ENCODE peak calls at places on chromosome 22, in four cellular contexts. C is astrocyte of the cerebellum; T is CD4-positive, alpha-beta memory T cell; G is AG08395. H is an unnamed sample.
A peak's percentile ranks its signal among the peaks of the same experiment; 100 is the strongest.

GRCh38 chr22:36083056-36083455 is 54.4 kb upstream of the RBFOX2 start:
- DNase-seq in T (no peak), G (no peak), C (no peak), H (no peak)

GRCh38 chr22:29268511-29269229 is 602 bp downstream of the EWSR1 start:
- DNase-seq in G (peak; percentile 72), C (peak; percentile 56), T (peak; percentile 65), H (no peak)

GRCh38 chr22:44988671-44989070 is 21.1 kb downstream of the PHF21B start:
- DNase-seq in C (no peak), G (no peak), T (no peak), H (no peak)

GRCh38 chr22:25942989-25943411 is 201.0 kb downstream of the MYO18B start:
- DNase-seq in T (no peak), C (no peak), G (peak; percentile 9), H (no peak)

GRCh38 chr22:29463487-29464088 is 16.4 kb upstream of the NEFH start:
- DNase-seq in T (no peak), C (no peak), G (no peak), H (no peak)

GRCh38 chr22:46586123-46586519 is 34.1 kb upstream of the GRAMD4 start:
- DNase-seq in C (no peak), T (no peak), G (no peak), H (no peak)

GRCh38 chr22:38162881-38163843 is 18.5 kb downstream of the PLA2G6 start:
- DNase-seq in T (no peak), C (no peak), G (no peak), H (no peak)

GRCh38 chr22:46121523-46122287 is 28.6 kb upstream of the PPARA start:
- DNase-seq in T (no peak), G (no peak), C (no peak), H (no peak)

GRCh38 chr22:40421082-40421350 is 50.6 kb downstream of the SGSM3 start:
- DNase-seq in C (no peak), T (no peak), G (no peak), H (no peak)

GRCh38 chr22:32991353-32992115 is 66.6 kb downstream of the SYN3 start:
- DNase-seq in G (peak; percentile 35), T (no peak), C (no peak), H (no peak)

GRCh38 chr22:44892243-44892642 is 117.6 kb downstream of the PHF21B start:
- DNase-seq in C (no peak), G (no peak), T (no peak), H (no peak)

GRCh38 chr22:44398791-44399190 is 86.0 kb upstream of the SHISAL1 start:
- DNase-seq in C (no peak), T (no peak), G (no peak), H (no peak)

GRCh38 chr22:22085702-22086500 is 103.3 kb upstream of the TOP3B start:
- DNase-seq in T (no peak), G (peak; percentile 67), C (no peak), H (no peak)

GRCh38 chr22:30054067-30054763 is 26.0 kb upstream of the HORMAD2 start:
- DNase-seq in C (no peak), T (no peak), G (no peak), H (no peak)

GRCh38 chr22:30210235-30210831 is 36.2 kb downstream of the LIF start:
- DNase-seq in T (no peak), G (no peak), C (no peak), H (no peak)

H was measured in naive thymus-derived CD4-positive, alpha-beta T cell.